ENCODE peak calls at places on chromosomes 2 and 18, in eight cellular contexts. A is left lung; W is tibial artery; U is activated effector memory CD4-positive, alpha-beta T cell treated with Interleukin-2 at 50 U/mL for 16 hours; Y is amniotic stem cell; I is heart left ventricle; V is midbrain; Z is EL. J is an unnamed sample.
A peak's percentile ranks its signal among the peaks of the same experiment; 100 is the strongest.

GRCh38 chr18:50074404-50074803 is 120.5 kb downstream of the MYO5B start:
- DNase-seq in A (no peak), W (no peak), U (no peak), Y (no peak), I (no peak), V (no peak), Z (no peak), J (no peak)

GRCh38 chr2:223528036-223528435 is 74.1 kb downstream of the SCG2 start:
- DNase-seq in A (no peak), W (no peak), U (no peak), Y (no peak), I (no peak), V (no peak), Z (peak; percentile 37), J (no peak)

GRCh38 chr2:74564222-74564621 is 9.7 kb downstream of the DOK1 start:
- DNase-seq in A (no peak), W (no peak), U (no peak), Y (no peak), I (no peak), V (no peak), Z (peak; percentile 83), J (no peak)

GRCh38 chr18:11808001-11808855 is 43.0 kb upstream of the CHMP1B start:
- DNase-seq in A (no peak), W (no peak), U (no peak), Y (no peak), I (no peak), V (no peak), Z (peak; percentile 70), J (no peak)

GRCh38 chr2:19677825-19678518 is 223.8 kb downstream of the TTC32 start:
- DNase-seq in A (no peak), W (peak; percentile 85), U (no peak), Y (no peak), I (peak; percentile 67), V (peak; percentile 25), Z (no peak), J (no peak)

GRCh38 chr2:95031726-95032116 is 6.2 kb downstream of the MAL start:
- DNase-seq in A (no peak), W (no peak), U (no peak), Y (no peak), I (no peak), V (no peak), Z (no peak), J (no peak)

GRCh38 chr2:141767051-141767450 is 363.8 kb downstream of the LRP1B start:
- DNase-seq in A (no peak), W (no peak), U (no peak), Y (peak; percentile 44), I (no peak), V (no peak), Z (peak; percentile 15), J (no peak)

GRCh38 chr2:102103992-102104871 is 38.3 kb upstream of the IL1R1 start:
- DNase-seq in A (peak; percentile 75), W (peak; percentile 89), U (peak; percentile 23), Y (peak; percentile 50), I (peak; percentile 55), V (no peak), Z (peak; percentile 88), J (no peak)

GRCh38 chr2:241773511-241774418 is 2.9 kb upstream of the GAL3ST2 start:
- DNase-seq in A (no peak), W (peak; percentile 59), U (no peak), Y (no peak), I (no peak), V (no peak), Z (no peak), J (no peak)

GRCh38 chr2:18381451-18381850 is 179.0 kb downstream of the RDH14 start:
- DNase-seq in A (no peak), W (no peak), U (no peak), Y (no peak), I (no peak), V (no peak), Z (no peak), J (no peak)

GRCh38 chr2:222159221-222159620 is 139.6 kb downstream of the PAX3 start:
- DNase-seq in A (no peak), W (no peak), U (no peak), Y (no peak), I (no peak), V (no peak), Z (no peak), J (no peak)

GRCh38 chr2:201579536-201579935 is 63.8 kb downstream of the TMEM237 start:
- DNase-seq in A (no peak), W (no peak), U (no peak), Y (no peak), I (no peak), V (no peak), Z (peak; percentile 7), J (no peak)

GRCh38 chr2:67340118-67341011 is 56.8 kb upstream of the ETAA1 start:
- DNase-seq in A (no peak), W (no peak), U (no peak), Y (no peak), I (peak; percentile 10), V (no peak), Z (no peak), J (no peak)